ENCODE peak calls at places on chromosomes 1 and 21, in nine cellular contexts. F is WERI-Rb-1, Z is bronchial epithelial cell, U is mucosa of descending colon, L is stomach, A is cardiac fibroblast, Q is tibial nerve, V is fibroblast of lung, B is epithelial cell of esophagus. C is an unnamed sample.

GRCh38 chr1:241531195-241532172 is 694 bp upstream of the KMO start:
- DNase-seq in F (no peak), Z (peak), U (no peak), L (no peak), A (peak), Q (no peak), V (peak), B (peak), C (peak)

GRCh38 chr1:230555826-230556225 is 86.5 kb upstream of the COG2 start:
- DNase-seq in F (no peak), Z (no peak), U (no peak), L (no peak), A (no peak), Q (no peak), V (no peak), B (no peak), C (no peak)

GRCh38 chr21:29304577-29304976 is 5.9 kb downstream of the BACH1 start:
- DNase-seq in F (no peak), Z (no peak), U (no peak), L (no peak), A (no peak), Q (no peak), V (peak), B (no peak), C (no peak)

GRCh38 chr1:178397678-178398077 is 99.1 kb downstream of the CLEC20A start:
- DNase-seq in F (no peak), Z (peak), U (no peak), L (no peak), A (peak), Q (no peak), V (peak), B (peak), C (peak)

GRCh38 chr1:234628099-234628498 is 18.1 kb upstream of the IRF2BP2 start:
- DNase-seq in F (no peak), Z (peak), U (no peak), L (peak), A (peak), Q (no peak), V (peak), B (peak), C (peak)

GRCh38 chr21:14838400-14838799 is 226.4 kb downstream of the NRIP1 start:
- DNase-seq in F (no peak), Z (no peak), U (no peak), L (no peak), A (no peak), Q (no peak), V (no peak), B (no peak), C (no peak)

GRCh38 chr1:84855168-84855567 is 37.8 kb downstream of the LPAR3 start:
- DNase-seq in F (no peak), Z (peak), U (no peak), L (no peak), A (peak), Q (no peak), V (peak), B (peak), C (peak)

GRCh38 chr1:237814319-237814924 is 76.3 kb downstream of the ZP4 start:
- DNase-seq in F (no peak), Z (peak), U (no peak), L (no peak), A (peak), Q (no peak), V (peak), B (peak), C (peak)

GRCh38 chr1:167238713-167239112 is 18.0 kb downstream of the POU2F1 start:
- DNase-seq in F (no peak), Z (no peak), U (no peak), L (no peak), A (no peak), Q (no peak), V (no peak), B (no peak), C (no peak)

GRCh38 chr1:217425528-217425927 is 205.4 kb downstream of the GPATCH2 start:
- DNase-seq in F (no peak), Z (no peak), U (no peak), L (no peak), A (peak), Q (no peak), V (peak), B (no peak), C (peak)

GRCh38 chr1:185646202-185646683 is 87.9 kb upstream of the HMCN1 start:
- DNase-seq in F (no peak), Z (peak), U (no peak), L (peak), A (peak), Q (no peak), V (peak), B (peak), C (peak)

GRCh38 chr1:41444246-41444645 is 40.2 kb downstream of the EDN2 start:
- DNase-seq in F (no peak), Z (no peak), U (no peak), L (no peak), A (no peak), Q (no peak), V (no peak), B (no peak), C (no peak)

GRCh38 chr1:219812491-219813221 is 115.7 kb downstream of the SLC30A10 start:
- DNase-seq in F (peak), Z (peak), U (no peak), L (no peak), A (peak), Q (no peak), V (peak), B (peak), C (peak)

GRCh38 chr1:91651243-91651642 is 150.6 kb downstream of the CDC7 start:
- DNase-seq in F (no peak), Z (no peak), U (no peak), L (no peak), A (no peak), Q (no peak), V (no peak), B (no peak), C (no peak)

GRCh38 chr1:184890539-184890973 is 83.8 kb downstream of the NIBAN1 start:
- DNase-seq in F (no peak), Z (no peak), U (no peak), L (no peak), A (peak), Q (no peak), V (peak), B (peak), C (peak)

GRCh38 chr21:41774467-41775151 is 7.8 kb upstream of the RIPK4 start:
- DNase-seq in F (no peak), Z (no peak), U (no peak), L (no peak), A (no peak), Q (no peak), V (no peak), B (no peak), C (no peak)

GRCh38 chr1:94974224-94974623 is 47.3 kb upstream of the CNN3 start:
- DNase-seq in F (no peak), Z (no peak), U (no peak), L (no peak), A (peak), Q (no peak), V (peak), B (no peak), C (peak)

GRCh38 chr1:110608247-110608646 is 2.1 kb upstream of the KCNA2 start:
- DNase-seq in F (no peak), Z (no peak), U (no peak), L (no peak), A (no peak), Q (no peak), V (no peak), B (no peak), C (no peak)

GRCh38 chr1:50750021-50750619 is 209.9 kb downstream of the FAF1 start:
- DNase-seq in F (peak), Z (peak), U (no peak), L (no peak), A (peak), Q (no peak), V (peak), B (peak), C (peak)

GRCh38 chr21:30436986-30437385 is 3.1 kb upstream of the KRTAP15-1 start:
- DNase-seq in F (no peak), Z (no peak), U (no peak), L (no peak), A (no peak), Q (no peak), V (no peak), B (no peak), C (no peak)

GRCh38 chr1:86521522-86521891 is 25.4 kb upstream of the CLCA4 start:
- DNase-seq in F (no peak), Z (no peak), U (no peak), L (no peak), A (no peak), Q (no peak), V (no peak), B (no peak), C (no peak)

GRCh38 chr1:86516366-86516765 is 30.5 kb upstream of the CLCA4 start:
- DNase-seq in F (no peak), Z (peak), U (no peak), L (no peak), A (no peak), Q (no peak), V (no peak), B (peak), C (peak)

GRCh38 chr1:86520789-86521521 is 25.9 kb upstream of the CLCA4 start:
- DNase-seq in F (no peak), Z (no peak), U (no peak), L (no peak), A (no peak), Q (no peak), V (no peak), B (no peak), C (no peak)

GRCh38 chr1:86517336-86517735 is 29.5 kb upstream of the CLCA4 start:
- DNase-seq in F (no peak), Z (peak), U (no peak), L (no peak), A (no peak), Q (no peak), V (no peak), B (peak), C (no peak)

GRCh38 chr1:86515597-86515996 is 31.3 kb upstream of the CLCA4 start:
- DNase-seq in F (peak), Z (peak), U (no peak), L (no peak), A (peak), Q (no peak), V (no peak), B (peak), C (peak)
- TF ChIP-seq CTCF in F (peak), Z (peak), U (no peak), L (no peak), A (peak), Q (no peak), V (no peak), B (peak), C (peak)

GRCh38 chr1:8739377-8739776 is 78.1 kb downstream of the RERE start:
- DNase-seq in F (no peak), Z (no peak), U (no peak), L (no peak), A (peak), Q (no peak), V (no peak), B (no peak), C (no peak)
- TF ChIP-seq CTCF in F (peak), Z (no peak), U (no peak), L (no peak), A (no peak), Q (no peak), V (no peak), B (peak), C (no peak)

DNA sequence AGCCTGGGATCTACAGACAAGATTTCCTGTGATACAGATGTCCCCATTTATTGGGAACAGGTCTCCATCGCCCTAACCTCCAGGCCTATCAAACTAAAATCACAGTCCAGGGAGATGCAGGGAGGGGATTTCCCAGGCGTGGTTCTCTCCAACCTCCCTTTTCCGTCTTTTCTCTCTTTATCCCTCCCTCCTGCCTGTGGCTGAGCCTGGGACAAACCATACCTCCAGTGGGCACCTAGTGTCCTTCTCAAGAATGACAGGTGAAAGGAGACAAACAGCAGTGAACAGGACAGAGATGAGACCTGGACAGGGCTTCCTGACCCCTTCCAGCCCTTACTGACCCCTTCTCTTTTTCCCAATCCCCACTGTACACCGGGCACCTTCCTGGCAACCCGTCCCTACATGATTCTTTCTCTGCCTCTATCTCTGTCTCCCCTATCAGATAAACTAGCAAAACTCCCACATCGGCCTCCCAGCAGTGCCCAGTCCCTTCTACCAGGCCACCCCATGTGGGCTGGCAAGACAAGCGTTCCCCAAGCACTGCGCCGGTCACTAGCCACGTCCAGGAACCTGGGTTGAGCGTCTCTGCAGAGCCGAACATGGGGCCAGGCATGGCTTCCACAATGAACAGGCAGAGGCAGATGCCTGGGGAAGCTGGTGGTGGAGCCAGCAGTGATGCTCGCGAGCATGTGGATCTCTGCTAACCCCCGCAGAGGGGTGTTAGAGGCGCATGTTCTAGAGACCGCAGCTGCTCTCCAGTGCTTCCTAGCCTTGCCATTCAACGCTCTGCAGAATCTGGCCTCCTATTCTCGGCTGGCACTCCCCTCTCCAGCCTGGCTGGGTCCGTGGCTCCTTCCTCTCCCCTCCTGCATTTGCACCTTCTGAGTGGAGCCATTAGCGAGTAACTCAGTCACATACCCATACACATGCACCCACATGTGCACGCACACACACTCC is 54.7 kb downstream of the ELK4 start:
- DNase-seq in F (peak), Z (no peak), U (peak), L (peak), A (no peak), Q (no peak), V (no peak), B (no peak), C (no peak)
- TF ChIP-seq CTCF in F (peak), Z (no peak), U (no peak), L (no peak), A (no peak), Q (no peak), V (no peak), B (no peak), C (no peak)

DNA sequence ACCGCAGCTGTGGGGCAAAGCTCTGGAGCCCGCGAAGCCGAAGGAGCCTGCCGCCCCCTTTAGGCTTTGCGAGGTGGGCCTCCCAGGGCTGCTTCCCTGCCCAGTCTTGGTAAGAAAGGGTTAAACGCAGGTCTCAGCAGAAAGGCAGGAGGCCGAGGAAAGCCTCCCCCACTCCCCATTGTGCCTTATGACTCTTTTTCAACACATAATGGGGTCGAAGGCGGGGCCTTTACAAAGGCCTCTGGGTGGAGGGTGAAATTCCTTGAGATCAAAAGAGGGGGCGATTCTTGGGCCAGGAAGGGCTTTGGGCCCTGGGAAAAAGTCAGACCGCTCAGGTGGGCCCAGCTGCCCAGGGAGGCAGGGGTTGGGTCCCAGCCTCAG is 880 bp downstream of the ALPL start:
- DNase-seq in F (no peak), Z (no peak), U (no peak), L (no peak), A (no peak), Q (no peak), V (no peak), B (no peak), C (no peak)
- TF ChIP-seq CTCF in F (no peak), Z (no peak), U (no peak), L (no peak), A (no peak), Q (no peak), V (no peak), B (no peak), C (no peak)

C was measured in fibroblast of the aortic adventitia.